ENCODE peak calls at places on chromosomes 16 and 17, in six cellular contexts. Y, L, Z, J, K and B are unnamed samples.

GRCh38 chr16:67546761-67547422 is 15.4 kb upstream of the CTCF start:
- DNase-seq in Y (peak; percentile 35), L (peak; percentile 72), Z (peak; percentile 69), J (peak; percentile 60), K (peak; percentile 89), B (peak; percentile 78)

GRCh38 chr16:81718637-81719036 is 60.5 kb upstream of the PLCG2 start:
- DNase-seq in Y (no peak), L (no peak), Z (no peak), J (no peak), K (no peak), B (no peak)

GRCh38 chr16:55392701-55393100 is 68.7 kb downstream of the IRX6 start:
- DNase-seq in Y (peak; percentile 6), L (peak; percentile 8), Z (no peak), J (no peak), K (no peak), B (no peak)

GRCh38 chr16:5058476-5058875 is 7.3 kb downstream of the C16orf89 start:
- DNase-seq in Y (peak; percentile 10), L (no peak), Z (no peak), J (no peak), K (peak; percentile 96), B (peak; percentile 27)

GRCh38 chr17:28950017-28950751 is 1.1 kb downstream of the PHF12 start:
- DNase-seq in Y (peak; percentile 63), L (peak; percentile 11), Z (no peak), J (peak; percentile 41), K (peak; percentile 83), B (peak; percentile 69)

GRCh38 chr17:58525239-58525638 is 10.8 kb upstream of the MTMR4 start:
- DNase-seq in Y (peak; percentile 90), L (no peak), Z (no peak), J (no peak), K (peak; percentile 50), B (no peak)

GRCh38 chr17:81902023-81902652 is at the start of gene NPB:
- DNase-seq in Y (no peak), L (no peak), Z (no peak), J (no peak), K (peak; percentile 73), B (no peak)

GRCh38 chr16:4679854-4680636 is 13.3 kb upstream of the NUDT16L1 start:
- DNase-seq in Y (peak; percentile 69), L (peak; percentile 91), Z (no peak), J (no peak), K (no peak), B (no peak)

GRCh38 chr16:720507-720989 is 398 bp upstream of the ANTKMT start:
- DNase-seq in Y (peak; percentile 73), L (peak; percentile 50), Z (peak; percentile 83), J (no peak), K (peak; percentile 73), B (peak; percentile 92)

GRCh38 chr16:77843412-77843811 is 55.0 kb downstream of the VAT1L start:
- DNase-seq in Y (peak; percentile 44), L (no peak), Z (no peak), J (no peak), K (no peak), B (no peak)

GRCh38 chr16:48378276-48378675 is 6.9 kb downstream of the SIAH1 start:
- DNase-seq in Y (no peak), L (no peak), Z (no peak), J (no peak), K (no peak), B (no peak)

GRCh38 chr17:41360291-41360995 is 9.2 kb downstream of the KRT33B start:
- DNase-seq in Y (peak; percentile 97), L (peak; percentile 80), Z (no peak), J (no peak), K (no peak), B (no peak)

GRCh38 chr16:3592559-3592958 is 15.4 kb upstream of the NLRC3 start:
- DNase-seq in Y (no peak), L (no peak), Z (no peak), J (no peak), K (no peak), B (no peak)

GRCh38 chr17:53757559-53757958 is 65.2 kb upstream of the KIF2B start:
- DNase-seq in Y (no peak), L (no peak), Z (no peak), J (no peak), K (no peak), B (no peak)

GRCh38 chr17:42365136-42365535 is 23.1 kb downstream of the STAT3 start:
- DNase-seq in Y (peak; percentile 95), L (no peak), Z (no peak), J (no peak), K (no peak), B (no peak)

GRCh38 chr16:68319185-68319908 is 8.5 kb downstream of the PRMT7 start:
- DNase-seq in Y (no peak), L (no peak), Z (no peak), J (no peak), K (no peak), B (no peak)